ENCODE peak calls at places on chromosome 17, in eight cellular contexts. H is stomach, M is sigmoid colon, U is prostate gland, E is spleen, Z is HepG2, K is breast epithelium, X is suprapubic skin. S is an unnamed sample.
A peak's percentile ranks its signal among the peaks of the same experiment; 100 is the strongest.

GRCh38 chr17:4477286-4477791 is 21.3 kb upstream of the SPNS2 start:
- DNase-seq in H (no peak), M (no peak), U (no peak), E (no peak), Z (no peak), K (no peak), X (no peak), S (no peak)

GRCh38 chr17:81483085-81483861 is 29.3 kb downstream of the ACTG1 start:
- DNase-seq in H (no peak), M (peak; percentile 80), U (no peak), E (peak; percentile 92), Z (no peak), K (no peak), X (no peak), S (no peak)

GRCh38 chr17:78597923-78598545 is 20.8 kb upstream of the DNAH17 start:
- DNase-seq in H (no peak), M (no peak), U (no peak), E (peak; percentile 15), Z (no peak), K (no peak), X (no peak), S (no peak)

GRCh38 chr17:38920374-38921291 is 4.8 kb upstream of the LASP1NB start:
- DNase-seq in H (peak; percentile 9), M (peak; percentile 59), U (no peak), E (peak; percentile 49), Z (no peak), K (peak; percentile 31), X (no peak), S (no peak)

GRCh38 chr17:42895185-42895555 is 5.4 kb upstream of the G6PC1 start:
- DNase-seq in H (peak; percentile 72), M (peak; percentile 90), U (peak; percentile 15), E (no peak), Z (no peak), K (no peak), X (no peak), S (no peak)

GRCh38 chr17:71936977-71937376 is 183.8 kb upstream of the SOX9 start:
- DNase-seq in H (no peak), M (no peak), U (no peak), E (no peak), Z (no peak), K (no peak), X (no peak), S (no peak)

GRCh38 chr17:10123093-10123492 is 75.3 kb downstream of the GAS7 start:
- DNase-seq in H (no peak), M (no peak), U (no peak), E (no peak), Z (no peak), K (no peak), X (no peak), S (no peak)

GRCh38 chr17:55897301-55897700 is 146.4 kb downstream of the PCTP start:
- DNase-seq in H (no peak), M (peak; percentile 78), U (no peak), E (no peak), Z (no peak), K (no peak), X (no peak), S (no peak)

GRCh38 chr17:21209511-21210175 is 4.3 kb downstream of the TMEM11 start:
- DNase-seq in H (peak; percentile 80), M (no peak), U (peak; percentile 88), E (no peak), Z (no peak), K (no peak), X (no peak), S (no peak)

GRCh38 chr17:50196036-50196435 is 5.4 kb downstream of the COL1A1 start:
- DNase-seq in H (no peak), M (no peak), U (no peak), E (no peak), Z (no peak), K (no peak), X (no peak), S (no peak)

GRCh38 chr17:74769856-74770497 is 6.2 kb downstream of the NAT9 start:
- DNase-seq in H (peak; percentile 79), M (no peak), U (no peak), E (no peak), Z (no peak), K (no peak), X (no peak), S (no peak)
- TF ChIP-seq POLR2AphosphoS5 in H (peak; percentile 16), M (no peak), U (no peak), E (no peak), Z (peak; percentile 60), K (no peak), X (no peak), S (no peak)

DNA sequence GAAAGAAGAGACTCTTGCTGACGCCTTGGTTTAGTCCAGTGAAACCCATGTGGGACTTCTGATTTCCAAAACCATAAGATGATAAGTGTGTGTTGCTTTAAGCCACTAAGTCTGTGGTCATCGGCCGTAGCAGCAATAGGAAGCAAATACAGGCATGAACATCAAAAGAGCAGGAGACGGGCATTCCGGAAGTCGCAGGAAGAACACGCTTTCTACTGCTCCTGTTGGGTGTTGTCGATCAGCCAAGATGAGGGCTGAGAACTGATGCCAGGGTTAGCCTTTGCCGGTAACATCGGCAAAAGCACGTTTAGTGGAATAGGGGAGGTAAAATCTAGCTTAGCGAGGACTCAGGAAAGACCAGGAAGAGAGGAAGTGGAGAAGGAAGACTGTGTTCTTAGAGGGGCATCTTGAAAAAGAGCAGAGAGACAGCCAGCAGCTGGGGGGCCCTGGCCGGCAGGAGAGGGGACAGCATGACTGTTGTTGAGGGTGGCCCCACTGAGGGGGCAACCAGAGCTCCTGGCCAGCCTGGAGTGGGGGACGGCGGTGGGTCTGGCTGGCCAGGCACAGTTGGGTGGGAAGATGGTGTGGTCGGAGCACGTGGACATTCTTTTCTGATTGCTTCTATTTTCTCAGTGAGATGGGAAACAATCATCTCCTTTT is 109.7 kb downstream of the METRNL start:
- DNase-seq in H (no peak), M (peak; percentile 49), U (no peak), E (peak; percentile 64), Z (no peak), K (no peak), X (peak; percentile 71), S (no peak)
- H3K9me3 ChIP-seq in H (no peaks in the 10 kb centered on the region), M (no peaks in the 10 kb centered on the region), U (no peaks in the 10 kb centered on the region), E (no peaks in the 10 kb centered on the region), Z (peaks cover 6% of the 10 kb centered on the region), K (peaks cover 9% of the 10 kb centered on the region), X (no peaks in the 10 kb centered on the region), S (no peaks in the 10 kb centered on the region)

GRCh38 chr17:29359777-29360176 is 30.4 kb upstream of the TAOK1 start:
- DNase-seq in H (no peak), M (no peak), U (no peak), E (no peak), Z (no peak), K (no peak), X (no peak), S (no peak)
- H3K27ac ChIP-seq in H (no peak overlapping the region), M (no peak overlapping the region), U (no peak overlapping the region), E (no peak overlapping the region), Z (no peak overlapping the region), K (no peak overlapping the region), X (no peak overlapping the region), S (no peak overlapping the region)

GRCh38 chr17:61447358-61447757 is 4.9 kb upstream of the TBX4 start:
- DNase-seq in H (no peak), M (no peak), U (no peak), E (no peak), Z (no peak), K (no peak), X (no peak), S (no peak)
- TF ChIP-seq POLR2AphosphoS5 in H (no peak), M (no peak), U (no peak), E (no peak), Z (no peak), K (no peak), X (no peak), S (no peak)

GRCh38 chr17:22694362-22695227 is 1002.3 kb downstream of the KCNJ18 start:
- DNase-seq in H (no peak), M (no peak), U (no peak), E (no peak), Z (no peak), K (no peak), X (no peak), S (no peak)
- H3K9me3 ChIP-seq in H (peaks cover 55% of the 10 kb centered on the region), M (peaks cover 38% of the 10 kb centered on the region), U (no peaks in the 10 kb centered on the region), E (no peaks in the 10 kb centered on the region), Z (peaks cover 16% of the 10 kb centered on the region), K (no peaks in the 10 kb centered on the region), X (peaks cover 27% of the 10 kb centered on the region), S (no peaks in the 10 kb centered on the region)

DNA sequence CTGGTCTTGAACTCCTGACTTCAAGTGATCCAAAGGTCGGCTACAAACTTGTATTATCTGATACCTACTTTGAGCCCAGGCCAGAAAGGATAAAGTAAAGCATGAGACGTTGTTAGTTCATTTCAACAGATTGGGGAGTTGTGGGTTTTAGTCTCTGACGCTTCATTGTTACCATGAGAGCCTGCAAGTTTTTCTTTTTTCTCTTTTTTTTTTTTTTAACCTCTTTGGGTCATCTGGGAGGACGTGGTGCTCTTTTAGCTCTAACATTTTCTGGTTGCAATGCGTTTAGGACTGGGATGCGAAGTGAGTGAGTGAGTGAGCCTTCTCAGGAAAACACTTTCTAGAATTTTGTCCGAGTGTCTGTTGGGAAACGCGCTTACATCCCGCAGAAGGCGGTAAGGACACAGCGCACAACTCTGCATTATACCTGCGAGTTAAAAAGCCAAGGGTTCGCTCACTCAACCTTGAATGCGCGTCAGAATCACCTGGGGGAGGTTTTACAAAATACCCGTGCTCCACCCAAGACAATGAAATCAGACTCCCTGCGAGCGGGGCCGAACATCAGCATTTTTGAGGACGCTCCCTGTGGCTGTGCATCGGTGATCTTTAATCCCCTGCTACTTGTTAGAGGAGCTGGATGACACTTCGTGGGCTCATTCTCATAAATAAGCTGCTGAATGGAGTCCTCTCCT is 704 bp upstream of the RNF135 start:
- DNase-seq in H (peak; percentile 26), M (no peak), U (peak; percentile 59), E (no peak), Z (no peak), K (peak; percentile 38), X (no peak), S (no peak)
- H3K27ac ChIP-seq in H (peak overlapping the region; percentile 99), M (peak overlapping the region; percentile 97), U (peak overlapping the region; percentile 95), E (peak overlapping the region; percentile 98), Z (no peak overlapping the region), K (peak overlapping the region; percentile 95), X (peak overlapping the region; percentile 98), S (no peak overlapping the region)

S was measured in SK-N-MC.